ENCODE peak calls at places on chromosomes 16 and 17, in four cellular contexts. One of them, this sample, is unnamed.

GRCh38 chr17:14843086-14843795 is 421.9 kb downstream of the PMP22 start:
- DNase-seq in WTC11: no peak
- DNase-seq in GM12878: no peak
- DNase-seq in K562: no peak
- DNase-seq in this sample: no peak

GRCh38 chr17:78360371-78361226 is 722 bp upstream of the SOCS3 start:
- DNase-seq in K562: peak
- DNase-seq in GM12878: no peak
- DNase-seq in WTC11: peak
- DNase-seq in this sample: peak

GRCh38 chr16:13873835-13874438 is 46.0 kb upstream of the ERCC4 start:
- DNase-seq in K562: peak
- DNase-seq in GM12878: no peak
- DNase-seq in WTC11: peak
- DNase-seq in this sample: peak

GRCh38 chr16:12228607-12229499 is 252.3 kb downstream of the SNX29 start:
- DNase-seq in K562: peak
- DNase-seq in GM12878: no peak
- DNase-seq in WTC11: peak
- DNase-seq in this sample: peak

GRCh38 chr17:32335647-32336046 is 6.3 kb downstream of the C17orf75 start:
- DNase-seq in WTC11: no peak
- DNase-seq in K562: no peak
- DNase-seq in GM12878: no peak
- DNase-seq in this sample: no peak

GRCh38 chr16:89695875-89696597 is 5.5 kb downstream of the SPATA2L start:
- DNase-seq in WTC11: no peak
- DNase-seq in GM12878: no peak
- DNase-seq in K562: no peak
- DNase-seq in this sample: no peak

GRCh38 chr16:55559233-55559632 is 7.3 kb upstream of the CAPNS2 start:
- DNase-seq in WTC11: no peak
- DNase-seq in GM12878: no peak
- DNase-seq in K562: no peak
- DNase-seq in this sample: no peak

GRCh38 chr17:77449908-77450741 is 309.4 kb downstream of the SEC14L1 start:
- DNase-seq in K562: peak
- DNase-seq in GM12878: no peak
- DNase-seq in WTC11: peak
- DNase-seq in this sample: peak

GRCh38 chr16:27839419-27839818 is 224.1 kb downstream of the GSG1L start:
- DNase-seq in WTC11: no peak
- DNase-seq in K562: no peak
- DNase-seq in GM12878: no peak
- DNase-seq in this sample: no peak

GRCh38 chr17:14396542-14396941 is 95.7 kb downstream of the HS3ST3B1 start:
- DNase-seq in WTC11: no peak
- DNase-seq in K562: no peak
- DNase-seq in GM12878: no peak
- DNase-seq in this sample: no peak

GRCh38 chr17:62627219-62627903 is at the start of gene MRC2:
- DNase-seq in GM12878: no peak
- DNase-seq in WTC11: peak
- DNase-seq in K562: peak
- DNase-seq in this sample: no peak

GRCh38 chr17:28968269-28968913 is 17.1 kb upstream of the PHF12 start:
- DNase-seq in GM12878: no peak
- DNase-seq in WTC11: no peak
- DNase-seq in K562: no peak
- DNase-seq in this sample: no peak

GRCh38 chr16:56357291-56357764 is 68.0 kb downstream of the AMFR start:
- DNase-seq in K562: no peak
- DNase-seq in WTC11: peak
- DNase-seq in GM12878: no peak
- DNase-seq in this sample: no peak

GRCh38 chr17:4503283-4504005 is 4.8 kb downstream of the SPNS2 start:
- DNase-seq in K562: no peak
- DNase-seq in GM12878: no peak
- DNase-seq in WTC11: no peak
- DNase-seq in this sample: no peak
- TF ChIP-seq TCF7 in K562: no peak
- TF ChIP-seq TCF7 in GM12878: no peak
- TF ChIP-seq TCF7 in WTC11: no peak
- TF ChIP-seq TCF7 in this sample: no peak

GRCh38 chr16:23504453-23505179 is 5.7 kb downstream of the GGA2 start:
- DNase-seq in GM12878: peak
- DNase-seq in K562: peak
- DNase-seq in WTC11: no peak
- DNase-seq in this sample: peak
- TF ChIP-seq TCF7 in GM12878: peak
- TF ChIP-seq TCF7 in K562: no peak
- TF ChIP-seq TCF7 in WTC11: no peak
- TF ChIP-seq TCF7 in this sample: no peak

GRCh38 chr16:24524855-24525652 is 14.3 kb upstream of the RBBP6 start:
- DNase-seq in GM12878: no peak
- DNase-seq in WTC11: no peak
- DNase-seq in K562: no peak
- DNase-seq in this sample: peak
- TF ChIP-seq TCF7 in GM12878: no peak
- TF ChIP-seq TCF7 in WTC11: no peak
- TF ChIP-seq TCF7 in K562: no peak
- TF ChIP-seq TCF7 in this sample: no peak

DNA sequence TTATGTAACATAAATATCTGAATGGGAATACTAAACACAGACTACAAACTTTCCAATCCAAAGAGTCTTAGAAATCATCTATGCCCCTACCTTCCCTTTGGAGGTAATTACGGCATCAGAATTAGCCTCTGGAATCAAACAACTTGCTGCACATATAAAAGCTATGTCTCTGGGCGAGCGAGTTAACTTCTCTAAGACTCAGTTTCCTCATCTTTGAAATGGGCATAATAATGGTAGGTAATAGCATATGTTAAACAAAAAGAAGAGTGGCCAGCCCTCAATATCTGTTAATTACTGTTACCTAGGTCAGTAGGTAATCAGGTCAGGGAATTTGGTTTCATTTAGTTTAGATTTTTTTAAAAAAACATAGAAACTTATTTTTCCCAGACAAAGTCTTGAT is 153.5 kb downstream of the TOX3 start:
- DNase-seq in K562: no peak
- DNase-seq in WTC11: no peak
- DNase-seq in GM12878: no peak
- DNase-seq in this sample: no peak
- TF ChIP-seq TCF7 in K562: no peak
- TF ChIP-seq TCF7 in WTC11: no peak
- TF ChIP-seq TCF7 in GM12878: no peak
- TF ChIP-seq TCF7 in this sample: no peak

GRCh38 chr16:88542231-88542630 is 28.0 kb upstream of the ZC3H18 start:
- DNase-seq in WTC11: no peak
- DNase-seq in GM12878: no peak
- DNase-seq in K562: no peak
- DNase-seq in this sample: no peak
- TF ChIP-seq TCF7 in WTC11: no peak
- TF ChIP-seq TCF7 in GM12878: no peak
- TF ChIP-seq TCF7 in K562: no peak
- TF ChIP-seq TCF7 in this sample: no peak

DNA sequence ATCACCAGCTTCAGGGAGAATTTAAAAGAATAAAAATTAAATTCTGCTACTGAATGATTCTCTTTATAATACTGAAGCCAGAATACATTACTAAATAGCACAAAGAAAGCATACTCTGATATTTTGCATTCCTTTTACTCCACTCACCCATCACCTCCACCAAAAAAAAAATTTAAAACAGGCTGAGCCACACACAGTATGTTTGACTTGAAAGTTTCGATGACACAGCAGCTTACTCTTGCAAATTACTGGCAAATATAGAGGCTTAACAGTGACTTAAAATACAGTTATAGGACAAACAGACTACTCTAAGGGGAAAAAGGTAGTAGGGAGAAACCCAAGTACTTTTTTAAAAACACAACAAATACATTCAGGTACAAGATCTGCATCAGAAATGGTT is 39.2 kb downstream of the GPATCH8 start:
- DNase-seq in K562: no peak
- DNase-seq in GM12878: no peak
- DNase-seq in WTC11: no peak
- DNase-seq in this sample: no peak
- TF ChIP-seq TCF7 in K562: no peak
- TF ChIP-seq TCF7 in GM12878: no peak
- TF ChIP-seq TCF7 in WTC11: no peak
- TF ChIP-seq TCF7 in this sample: no peak

DNA sequence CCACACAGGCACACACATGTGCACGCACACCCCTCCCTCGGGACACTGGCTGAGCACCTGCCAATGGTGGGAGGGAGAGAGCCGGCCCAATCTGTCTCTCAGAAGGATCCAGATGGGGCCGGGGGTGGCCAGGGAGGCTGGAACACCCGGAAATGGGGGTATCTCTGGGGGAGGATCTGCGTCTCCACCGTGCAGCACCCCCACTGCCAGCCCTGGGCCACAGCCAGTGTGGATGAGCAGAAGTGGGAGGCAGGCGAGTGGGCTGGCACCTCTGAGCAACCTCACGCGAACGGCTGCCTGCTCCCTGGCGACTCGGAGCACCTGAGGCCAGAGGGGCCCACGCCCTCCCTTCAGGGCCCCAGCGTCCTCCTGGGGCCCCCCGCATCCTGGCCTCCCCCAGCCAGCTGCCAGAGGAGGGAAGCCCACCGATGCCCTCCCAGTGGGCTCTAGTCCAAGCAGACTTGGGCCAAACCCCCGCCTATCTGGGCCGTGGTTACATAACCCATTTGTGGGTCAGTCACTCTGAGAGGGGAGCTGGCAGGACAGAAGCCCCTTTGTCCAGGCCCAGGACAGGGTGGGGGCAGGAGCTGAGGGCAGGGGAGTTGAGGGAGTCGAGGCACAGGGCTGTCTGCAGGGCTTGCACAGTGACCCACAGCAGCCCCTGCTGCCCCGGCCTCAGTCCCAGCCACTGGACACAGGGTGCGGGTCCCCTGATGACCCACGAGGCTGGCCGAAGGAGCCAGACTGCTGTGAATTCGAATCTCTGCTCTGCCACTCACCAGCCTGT is 5.6 kb downstream of the CASKIN1 start:
- DNase-seq in GM12878: no peak
- DNase-seq in K562: no peak
- DNase-seq in WTC11: no peak
- DNase-seq in this sample: peak
- TF ChIP-seq TCF7 in GM12878: no peak
- TF ChIP-seq TCF7 in K562: no peak
- TF ChIP-seq TCF7 in WTC11: no peak
- TF ChIP-seq TCF7 in this sample: no peak